ENCODE peak calls at places on chromosomes 1 and 21, in eight cellular contexts. G is stomach; S is heart left ventricle; U is colonic mucosa; Y is CD4-positive, CD25-positive, alpha-beta regulatory T cell; V is suprapubic skin; X is vagina; N is CD8-positive, alpha-beta memory T cell. L is an unnamed sample. For H3K9me3, the result is how much of the 10 kb centered on the place peaks cover.

GRCh38 chr1:160853756-160854155 is 8.9 kb downstream of the CD244 start:
- DNase-seq in Y (no peak), V (no peak), S (no peak), X (peak), G (no peak), N (no peak), U (no peak), L (no peak)

GRCh38 chr1:21822349-21822748 is 10.3 kb downstream of the LDLRAD2 start:
- DNase-seq in N (no peak), X (no peak), V (no peak), S (peak), Y (no peak), U (no peak), G (no peak), L (no peak)

GRCh38 chr21:42360317-42360716 is 6.0 kb downstream of the TFF1 start:
- DNase-seq in Y (peak), N (no peak), U (no peak), G (no peak), X (no peak), S (no peak), V (no peak), L (no peak)

GRCh38 chr1:172914517-172915144 is 136.1 kb downstream of the TNFSF18 start:
- DNase-seq in N (no peak), Y (no peak), U (no peak), V (no peak), X (no peak), G (no peak), S (no peak), L (no peak)

GRCh38 chr1:94068831-94069648 is 51.9 kb downstream of the ABCA4 start:
- DNase-seq in S (peak), U (peak), N (no peak), G (peak), X (no peak), V (no peak), Y (no peak), L (no peak)

GRCh38 chr1:92356956-92357355 is 58.1 kb downstream of the RPAP2 start:
- DNase-seq in S (no peak), U (no peak), N (no peak), Y (no peak), X (no peak), V (no peak), G (no peak), L (no peak)

GRCh38 chr1:45954401-45954847 is 151.0 kb downstream of the MAST2 start:
- DNase-seq in U (peak), X (no peak), N (no peak), S (no peak), G (no peak), Y (no peak), V (no peak), L (no peak)

GRCh38 chr1:152667625-152668024 is 4.4 kb downstream of the LCE2D start:
- DNase-seq in Y (no peak), G (no peak), V (no peak), X (no peak), N (no peak), U (no peak), S (no peak), L (no peak)

GRCh38 chr1:55310517-55310927 is 95.4 kb upstream of the USP24 start:
- DNase-seq in G (no peak), X (no peak), Y (no peak), V (no peak), U (no peak), S (no peak), N (no peak), L (no peak)

GRCh38 chr1:231971397-231972233 is 345.0 kb downstream of the DISC1 start:
- DNase-seq in Y (no peak), U (no peak), X (no peak), G (no peak), V (no peak), S (peak), N (no peak), L (no peak)

GRCh38 chr1:247345881-247346280 is 14.2 kb upstream of the ZNF496 start:
- DNase-seq in N (no peak), U (no peak), X (no peak), G (no peak), S (no peak), Y (no peak), V (no peak), L (no peak)

GRCh38 chr1:119097380-119097779 is 43.1 kb downstream of the WARS2 start:
- DNase-seq in Y (no peak), G (no peak), U (no peak), X (no peak), N (no peak), S (no peak), V (no peak), L (no peak)

GRCh38 chr1:89309828-89310227 is 37.2 kb upstream of the GBP5 start:
- DNase-seq in S (no peak), U (no peak), N (no peak), G (no peak), V (no peak), X (no peak), Y (peak), L (no peak)

GRCh38 chr1:42973304-42973703 is 14.6 kb upstream of the SLC2A1 start:
- DNase-seq in N (no peak), Y (no peak), S (peak), V (no peak), U (no peak), X (no peak), G (no peak), L (no peak)

GRCh38 chr1:226662704-226663326 is 76.3 kb downstream of the ITPKB start:
- DNase-seq in Y (peak), G (peak), N (peak), U (peak), S (peak), X (peak), V (peak), L (peak)

GRCh38 chr1:10046356-10047085 is 13.8 kb downstream of the UBE4B start:
- DNase-seq in Y (no peak), N (no peak), S (no peak), U (no peak), X (no peak), G (no peak), V (no peak), L (no peak)

GRCh38 chr21:33244082-33244780 is 14.5 kb downstream of the IFNAR2 start:
- DNase-seq in N (no peak), U (no peak), V (no peak), Y (peak), X (no peak), S (no peak), G (no peak), L (no peak)

GRCh38 chr1:119647228-119647733 is 785 bp downstream of the ZNF697 start:
- DNase-seq in S (peak), G (no peak), Y (no peak), N (no peak), U (no peak), X (peak), V (peak), L (no peak)

GRCh38 chr1:12196641-12197482 is 30.1 kb downstream of the TNFRSF1B start:
- DNase-seq in U (no peak), Y (peak), G (no peak), N (no peak), S (peak), X (no peak), V (no peak), L (no peak)

GRCh38 chr21:36773111-36773510 is 74.2 kb downstream of the SIM2 start:
- DNase-seq in Y (no peak), U (peak), S (peak), V (no peak), G (peak), X (no peak), N (no peak), L (no peak)

GRCh38 chr1:31712041-31712440 is 8.2 kb upstream of the COL16A1 start:
- DNase-seq in U (no peak), S (no peak), V (no peak), N (no peak), X (no peak), G (no peak), Y (no peak), L (no peak)

GRCh38 chr1:6180215-6180577 is at the start of gene CHD5:
- DNase-seq in N (no peak), U (no peak), V (no peak), X (no peak), G (no peak), S (no peak), Y (no peak), L (peak)

GRCh38 chr1:178126790-178127189 is 32.9 kb downstream of the RASAL2 start:
- DNase-seq in N (no peak), U (no peak), V (no peak), Y (no peak), S (no peak), X (no peak), G (no peak), L (no peak)

GRCh38 chr1:243216741-243217140 is 38.3 kb downstream of the CEP170 start:
- DNase-seq in X (no peak), G (no peak), N (no peak), S (no peak), V (no peak), U (no peak), Y (no peak), L (no peak)

GRCh38 chr1:100277866-100278265 is 11.8 kb downstream of the RTCA start:
- DNase-seq in U (no peak), S (no peak), Y (peak), G (no peak), N (no peak), V (no peak), X (no peak), L (no peak)

GRCh38 chr1:37305841-37306240 is 168.5 kb upstream of the ZC3H12A start:
- DNase-seq in S (no peak), G (no peak), U (no peak), X (no peak), V (no peak), N (no peak), Y (no peak), L (no peak)

GRCh38 chr1:232327296-232327695 is 302.6 kb downstream of the SIPA1L2 start:
- DNase-seq in S (no peak), U (no peak), V (no peak), X (no peak), Y (no peak), N (no peak), G (no peak), L (no peak)

GRCh38 chr1:9149151-9149550 is 20.2 kb upstream of the GPR157 start:
- DNase-seq in G (no peak), S (no peak), U (no peak), X (no peak), V (no peak), N (no peak), Y (no peak), L (no peak)

GRCh38 chr1:7458946-7459345 is 312.1 kb upstream of the VAMP3 start:
- DNase-seq in X (no peak), Y (no peak), G (no peak), V (no peak), S (no peak), N (no peak), U (no peak), L (no peak)

GRCh38 chr1:28855469-28855944 is 43.5 kb downstream of the OPRD1 start:
- DNase-seq in Y (no peak), X (no peak), S (no peak), N (no peak), V (no peak), U (no peak), G (no peak), L (no peak)

GRCh38 chr21:45950740-45951515 is 30.6 kb upstream of the COL6A1 start:
- DNase-seq in Y (no peak), V (peak), N (no peak), U (peak), X (no peak), G (peak), S (peak), L (no peak)

GRCh38 chr1:54310439-54311328 is 95.5 kb downstream of the SSBP3 start:
- DNase-seq in S (no peak), N (no peak), V (no peak), X (no peak), Y (no peak), G (peak), U (peak), L (no peak)

GRCh38 chr1:15777913-15778707 is 19.5 kb downstream of the FBLIM1 start:
- DNase-seq in N (no peak), U (no peak), G (no peak), X (no peak), Y (no peak), S (no peak), V (no peak), L (no peak)

GRCh38 chr21:23223882-23224281 is 2225.7 kb downstream of the NCAM2 start:
- DNase-seq in U (no peak), V (no peak), N (no peak), Y (no peak), X (no peak), G (no peak), S (no peak), L (no peak)

GRCh38 chr1:81452693-81453344 is 347.9 kb upstream of the ADGRL2 start:
- DNase-seq in X (no peak), Y (no peak), V (no peak), N (no peak), U (no peak), S (no peak), G (no peak), L (no peak)

GRCh38 chr21:41967708-41968107 is 13.9 kb upstream of the C2CD2 start:
- DNase-seq in N (no peak), X (peak), G (no peak), Y (no peak), U (peak), S (no peak), V (no peak), L (no peak)

GRCh38 chr1:180507826-180508724 is 5.7 kb upstream of the ACBD6 start:
- DNase-seq in U (no peak), G (no peak), X (no peak), N (no peak), S (no peak), V (no peak), Y (peak), L (no peak)
- H3K27ac ChIP-seq in U (no peak), G (no peak), X (no peak), N (no peak), S (no peak), V (no peak), Y (no peak), L (no peak)

GRCh38 chr21:44817506-44817880 is 369 bp downstream of the SUMO3 start:
- DNase-seq in X (no peak), S (peak), U (peak), N (peak), V (peak), G (peak), Y (peak), L (peak)

GRCh38 chr21:44820851-44821250 is 3.0 kb upstream of the SUMO3 start:
- DNase-seq in V (no peak), S (no peak), G (no peak), U (no peak), N (no peak), X (no peak), Y (no peak), L (no peak)

GRCh38 chr21:44818636-44819011 is 762 bp upstream of the SUMO3 start:
- DNase-seq in N (no peak), G (no peak), X (no peak), Y (no peak), S (no peak), U (peak), V (no peak), L (no peak)

GRCh38 chr21:44817914-44818635 is at the start of gene SUMO3:
- DNase-seq in N (peak), X (no peak), S (peak), V (peak), Y (peak), U (peak), G (peak), L (peak)

GRCh38 chr21:44819283-44820243 is 1.7 kb upstream of the SUMO3 start:
- DNase-seq in N (no peak), U (no peak), X (no peak), S (no peak), V (no peak), G (no peak), Y (no peak), L (no peak)
- H3K9me3 ChIP-seq in N (under half), U (under half), X (under half), S (under half), V (under half), G (under half), Y (under half), L (under half)

DNA sequence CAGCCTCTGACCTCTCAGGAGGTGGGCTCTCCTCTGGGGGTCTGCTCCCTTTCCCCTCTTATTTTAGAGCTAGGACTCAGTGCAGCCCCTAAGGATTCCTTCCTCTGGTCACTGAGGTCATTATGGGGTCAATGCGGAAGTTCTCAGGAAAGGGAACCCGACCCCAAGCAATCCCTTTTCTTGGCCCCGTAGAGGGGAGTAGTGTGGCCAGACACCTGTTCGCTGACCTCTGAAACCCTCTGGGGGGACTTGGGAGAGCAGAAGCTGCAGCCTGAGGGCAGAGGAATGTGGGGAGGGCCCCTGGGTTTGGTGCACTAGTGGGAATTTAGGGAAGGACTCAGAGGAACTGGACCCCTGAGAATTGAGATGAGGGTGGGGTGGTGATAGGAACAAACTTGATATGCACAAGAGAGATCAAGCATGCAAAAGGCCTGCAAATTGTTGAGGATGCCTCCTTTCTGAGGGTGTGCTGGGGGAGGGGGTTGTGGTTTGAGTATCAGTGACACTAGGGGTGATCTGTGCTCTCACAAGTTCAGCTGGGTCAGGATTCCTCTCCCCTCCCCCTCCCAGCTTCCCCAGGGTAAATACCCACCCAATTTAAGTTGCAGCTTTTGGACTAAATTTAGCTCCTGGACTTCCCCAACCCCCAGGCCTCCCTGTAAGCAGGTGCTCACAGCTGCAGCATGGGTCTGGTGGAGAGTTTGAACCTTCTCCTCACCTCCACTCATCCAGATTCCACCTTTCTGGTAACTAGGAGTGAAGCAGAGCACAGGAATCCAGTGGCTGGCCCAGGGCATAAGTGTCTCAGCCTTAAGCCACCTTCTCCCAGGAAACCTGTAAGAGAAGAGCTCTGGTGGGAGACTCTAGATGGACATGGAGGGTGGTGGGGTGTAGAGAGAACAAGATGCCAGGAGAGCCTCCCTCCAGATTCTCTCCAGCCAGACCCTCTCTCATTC is 13.5 kb downstream of the ADAMTSL4 start:
- DNase-seq in U (peak), G (peak), X (no peak), Y (peak), N (peak), S (no peak), V (no peak), L (peak)
- H3K4me3 ChIP-seq in U (peak), G (peak), X (peak), Y (peak), N (peak), S (peak), V (peak), L (peak)

GRCh38 chr1:210223174-210223904 is 9.3 kb upstream of the SERTAD4 start:
- DNase-seq in N (no peak), G (no peak), X (no peak), Y (no peak), U (peak), V (no peak), S (no peak), L (no peak)
- H3K27ac ChIP-seq in N (no peak), G (peak), X (no peak), Y (no peak), U (peak), V (no peak), S (no peak), L (no peak)

GRCh38 chr1:1253314-1253713 is 6.8 kb upstream of the C1QTNF12 start:
- DNase-seq in V (no peak), U (no peak), G (no peak), Y (no peak), S (no peak), N (no peak), X (no peak), L (no peak)

GRCh38 chr1:1253972-1254666 is 7.6 kb upstream of the C1QTNF12 start:
- DNase-seq in U (no peak), N (no peak), G (no peak), S (no peak), Y (no peak), X (no peak), V (no peak), L (no peak)

GRCh38 chr1:1255078-1255477 is 8.6 kb upstream of the C1QTNF12 start:
- DNase-seq in U (no peak), S (no peak), G (no peak), X (no peak), V (no peak), N (no peak), Y (no peak), L (no peak)

GRCh38 chr1:1255627-1256026 is 9.1 kb upstream of the C1QTNF12 start:
- DNase-seq in V (no peak), Y (no peak), G (no peak), X (no peak), U (no peak), N (no peak), S (no peak), L (no peak)

GRCh38 chr1:1254667-1254998 is 8.1 kb upstream of the C1QTNF12 start:
- DNase-seq in X (no peak), Y (no peak), G (no peak), V (no peak), S (no peak), U (no peak), N (no peak), L (no peak)
- H3K9me3 ChIP-seq in X (under half), Y (under half), G (under half), V (under half), S (under half), U (under half), N (under half), L (under half)

DNA sequence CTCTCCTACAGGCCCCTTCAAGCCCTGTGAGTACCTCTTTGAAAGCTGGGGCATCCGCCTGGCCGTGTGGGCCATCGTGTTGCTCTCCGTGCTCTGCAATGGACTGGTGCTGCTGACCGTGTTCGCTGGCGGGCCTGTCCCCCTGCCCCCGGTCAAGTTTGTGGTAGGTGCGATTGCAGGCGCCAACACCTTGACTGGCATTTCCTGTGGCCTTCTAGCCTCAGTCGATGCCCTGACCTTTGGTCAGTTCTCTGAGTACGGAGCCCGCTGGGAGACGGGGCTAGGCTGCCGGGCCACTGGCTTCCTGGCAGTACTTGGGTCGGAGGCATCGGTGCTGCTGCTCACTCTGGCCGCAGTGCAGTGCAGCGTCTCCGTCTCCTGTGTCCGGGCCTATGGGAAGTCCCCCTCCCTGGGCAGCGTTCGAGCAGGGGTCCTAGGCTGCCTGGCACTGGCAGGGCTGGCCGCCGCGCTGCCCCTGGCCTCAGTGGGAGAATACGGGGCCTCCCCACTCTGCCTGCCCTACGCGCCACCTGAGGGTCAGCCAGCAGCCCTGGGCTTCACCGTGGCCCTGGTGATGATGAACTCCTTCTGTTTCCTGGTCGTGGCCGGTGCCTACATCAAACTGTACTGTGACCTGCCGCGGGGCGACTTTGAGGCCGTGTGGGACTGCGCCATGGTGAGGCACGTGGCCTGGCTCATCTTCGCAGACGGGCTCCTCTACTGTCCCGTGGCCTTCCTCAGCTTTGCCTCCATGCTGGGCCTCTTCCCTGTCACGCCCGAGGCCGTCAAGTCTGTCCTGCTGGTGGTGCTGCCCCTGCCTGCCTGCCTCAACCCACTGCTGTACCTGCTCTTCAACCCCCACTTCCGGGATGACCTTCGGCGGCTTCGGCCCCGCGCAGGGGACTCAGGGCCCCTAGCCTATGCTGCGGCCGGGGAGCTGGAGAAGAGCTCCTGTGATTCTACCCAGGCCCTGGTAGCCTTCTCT is 23.5 kb downstream of the UBE2T start:
- DNase-seq in X (peak), Y (no peak), U (no peak), N (no peak), S (no peak), V (peak), G (no peak), L (no peak)
- H3K4me3 ChIP-seq in X (no peak), Y (no peak), U (no peak), N (no peak), S (no peak), V (no peak), G (no peak), L (no peak)

GRCh38 chr1:200115532-200115931 is 88.0 kb downstream of the NR5A2 start:
- DNase-seq in Y (no peak), U (peak), N (no peak), V (no peak), X (no peak), G (no peak), S (no peak), L (no peak)

GRCh38 chr1:200112308-200112707 is 84.8 kb downstream of the NR5A2 start:
- DNase-seq in U (no peak), V (no peak), N (no peak), X (no peak), Y (no peak), S (no peak), G (no peak), L (no peak)

GRCh38 chr1:200118779-200119505 is 91.4 kb downstream of the NR5A2 start:
- DNase-seq in U (no peak), G (no peak), X (no peak), N (no peak), S (no peak), V (no peak), Y (no peak), L (no peak)

GRCh38 chr1:200116324-200116723 is 88.8 kb downstream of the NR5A2 start:
- DNase-seq in V (no peak), N (no peak), Y (no peak), G (no peak), S (no peak), U (no peak), X (no peak), L (no peak)
- H3K27ac ChIP-seq in V (no peak), N (no peak), Y (no peak), G (no peak), S (no peak), U (peak), X (no peak), L (no peak)